ENCODE peak calls at places on chromosomes 7 and 10, in ten cellular contexts. F, X, Q, R, Z, O, N, M, I and W are unnamed samples.

GRCh38 chr7:100887186-100887954 is 2.1 kb downstream of the UFSP1 start:
- DNase-seq in O (no peak), I (no peak), Z (no peak), N (peak; percentile 78), R (no peak), F (no peak), X (peak; percentile 74), M (peak; percentile 54), Q (no peak), W (no peak)

GRCh38 chr10:74058658-74059057 is 60.7 kb downstream of the VCL start:
- DNase-seq in I (no peak), F (no peak), Q (no peak), N (no peak), R (no peak), X (no peak), O (peak; percentile 61), Z (no peak), M (no peak), W (no peak)

GRCh38 chr7:20211376-20211775 is 5.8 kb downstream of the MACC1 start:
- DNase-seq in I (no peak), O (no peak), Q (no peak), M (peak; percentile 28), X (no peak), F (no peak), Z (no peak), R (no peak), N (no peak), W (no peak)

GRCh38 chr7:134114992-134115391 is 12.1 kb upstream of the LRGUK start:
- DNase-seq in I (no peak), X (no peak), Q (no peak), R (no peak), N (no peak), F (no peak), Z (no peak), O (no peak), M (no peak), W (no peak)

GRCh38 chr10:30832727-30833624 is 198.7 kb downstream of the ZNF438 start:
- DNase-seq in X (no peak), I (no peak), R (no peak), O (no peak), F (no peak), M (no peak), Z (no peak), N (no peak), Q (no peak), W (no peak)

GRCh38 chr7:26061340-26062239 is 90.4 kb upstream of the NFE2L3 start:
- DNase-seq in R (peak; percentile 75), F (peak; percentile 56), M (peak; percentile 72), Q (peak; percentile 85), O (peak; percentile 59), I (peak; percentile 83), N (peak; percentile 88), X (peak; percentile 68), Z (peak; percentile 41), W (peak; percentile 62)

GRCh38 chr10:90204956-90205695 is 503.7 kb downstream of the KIF20B start:
- DNase-seq in R (no peak), Z (no peak), M (no peak), F (peak; percentile 78), X (no peak), O (no peak), I (no peak), Q (no peak), N (no peak), W (no peak)

GRCh38 chr10:23293145-23293724 is 51.4 kb downstream of the C10orf67 start:
- DNase-seq in I (no peak), Z (no peak), R (no peak), Q (no peak), F (peak; percentile 20), O (peak; percentile 44), M (peak; percentile 70), X (no peak), N (peak; percentile 27), W (peak; percentile 36)

GRCh38 chr7:42137941-42138340 is 99.1 kb downstream of the GLI3 start:
- DNase-seq in I (no peak), Q (no peak), O (no peak), Z (no peak), R (no peak), X (no peak), M (no peak), F (no peak), N (no peak), W (peak; percentile 18)

GRCh38 chr7:42139751-42140150 is 97.3 kb downstream of the GLI3 start:
- DNase-seq in Z (no peak), O (no peak), M (no peak), N (no peak), F (no peak), R (no peak), Q (no peak), I (no peak), X (no peak), W (no peak)

GRCh38 chr7:42137431-42137830 is 99.6 kb downstream of the GLI3 start:
- DNase-seq in M (no peak), R (no peak), N (no peak), Q (no peak), I (no peak), Z (no peak), O (no peak), X (no peak), F (no peak), W (no peak)

GRCh38 chr7:42135728-42136127 is 101.3 kb downstream of the GLI3 start:
- DNase-seq in Z (no peak), M (no peak), R (no peak), I (no peak), Q (no peak), X (no peak), O (no peak), F (no peak), N (no peak), W (no peak)

DNA sequence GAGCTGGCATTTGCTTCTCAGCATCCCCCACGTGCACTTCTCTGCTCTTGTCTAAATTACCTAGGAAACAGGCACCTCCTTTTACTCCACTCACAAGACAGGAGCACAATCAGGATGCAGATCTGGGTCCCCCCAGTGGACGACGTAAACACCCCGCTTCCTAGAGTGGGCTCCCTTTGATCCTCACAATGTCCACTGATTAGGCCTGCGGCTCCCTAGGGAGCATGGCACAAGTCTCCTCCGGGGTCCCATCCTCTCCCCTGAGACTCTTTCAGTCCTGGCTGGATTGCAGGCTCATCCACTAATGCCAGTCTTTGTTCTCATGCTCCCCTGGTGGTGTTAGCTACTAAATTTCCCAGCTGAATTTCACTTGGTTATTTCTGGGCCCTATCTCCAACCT is 98.3 kb downstream of the GLI3 start:
- DNase-seq in M (no peak), Z (no peak), I (no peak), O (no peak), F (no peak), N (no peak), R (no peak), Q (no peak), X (no peak), W (no peak)
- TF ChIP-seq CTCF in M (no peak), Z (no peak), I (no peak), O (no peak), F (no peak), N (no peak), R (no peak), Q (no peak), X (no peak), W (peak; percentile 11)

GRCh38 chr7:70446448-70447143 is 685.3 kb upstream of the GALNT17 start:
- DNase-seq in M (no peak), X (no peak), I (no peak), Z (no peak), N (no peak), O (no peak), F (no peak), Q (no peak), R (no peak), W (no peak)
- H3K4me1 ChIP-seq in M (no peaks in the 10 kb centered on the region), X (no peaks in the 10 kb centered on the region), I (no peaks in the 10 kb centered on the region), Z (no peaks in the 10 kb centered on the region), N (no peaks in the 10 kb centered on the region), O (no peaks in the 10 kb centered on the region), F (no peaks in the 10 kb centered on the region), Q (no peaks in the 10 kb centered on the region), R (no peaks in the 10 kb centered on the region), W (no peaks in the 10 kb centered on the region)

DNA sequence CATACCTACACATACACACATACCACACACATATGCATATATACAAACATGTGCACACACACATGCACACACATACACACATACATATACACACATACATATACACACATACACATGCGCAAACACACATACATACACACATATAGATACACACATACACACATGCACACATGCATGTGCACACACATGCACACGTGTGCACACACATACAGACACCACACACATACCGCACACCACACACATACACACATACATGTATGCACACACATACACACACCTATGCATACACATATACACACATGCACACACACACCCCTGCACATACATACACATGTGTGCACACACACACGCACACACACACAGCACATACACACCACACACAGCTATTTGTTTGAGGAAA is 236.5 kb downstream of the WDR11 start:
- DNase-seq in Z (no peak), Q (no peak), M (no peak), O (no peak), I (no peak), X (no peak), F (no peak), R (no peak), N (no peak), W (no peak)
- TF ChIP-seq CTCF in Z (no peak), Q (no peak), M (no peak), O (no peak), I (no peak), X (no peak), F (no peak), R (no peak), N (no peak), W (no peak)

GRCh38 chr10:124537891-124538290 is 76.3 kb downstream of the LHPP start:
- DNase-seq in R (no peak), I (no peak), F (no peak), Q (no peak), Z (no peak), M (no peak), O (no peak), X (no peak), N (no peak), W (no peak)
- H3K4me1 ChIP-seq in R (no peaks in the 10 kb centered on the region), I (peaks cover 10% of the 10 kb centered on the region), F (peaks cover 5% of the 10 kb centered on the region), Q (peaks cover 8% of the 10 kb centered on the region), Z (peaks cover 23% of the 10 kb centered on the region), M (no peaks in the 10 kb centered on the region), O (no peaks in the 10 kb centered on the region), X (peaks cover 5% of the 10 kb centered on the region), N (no peaks in the 10 kb centered on the region), W (no peaks in the 10 kb centered on the region)